ENCODE peak calls at places on chromosomes 16 and 17, in eight cellular contexts. F, M, H, X, W, I, N and U are unnamed samples.

GRCh38 chr17:81859906-81860755 is at the start of gene P4HB:
- DNase-seq in F (no peak), M (no peak), H (no peak), X (no peak), W (no peak), I (no peak), N (no peak), U (no peak)

GRCh38 chr17:9217151-9218067 is 196.1 kb downstream of the NTN1 start:
- DNase-seq in F (no peak), M (no peak), H (peak; percentile 21), X (peak; percentile 18), W (no peak), I (no peak), N (peak; percentile 44), U (no peak)

GRCh38 chr17:45976755-45977505 is 22.1 kb upstream of the STH start:
- DNase-seq in F (no peak), M (peak; percentile 86), H (no peak), X (no peak), W (no peak), I (peak; percentile 15), N (no peak), U (no peak)

GRCh38 chr16:51327001-51327400 is 175.9 kb upstream of the SALL1 start:
- DNase-seq in F (no peak), M (no peak), H (peak; percentile 8), X (no peak), W (no peak), I (no peak), N (no peak), U (no peak)

GRCh38 chr16:46929378-46930332 is 43.8 kb downstream of the DNAJA2 start:
- DNase-seq in F (peak; percentile 62), M (peak; percentile 90), H (peak; percentile 11), X (peak; percentile 60), W (peak; percentile 70), I (peak; percentile 66), N (peak; percentile 69), U (peak; percentile 67)

GRCh38 chr17:75854111-75854748 is 905 bp downstream of the WBP2 start:
- DNase-seq in F (peak; percentile 54), M (peak; percentile 12), H (no peak), X (peak; percentile 50), W (peak; percentile 32), I (no peak), N (no peak), U (no peak)

GRCh38 chr17:75181608-75182318 is 996 bp downstream of the SUMO2 start:
- DNase-seq in F (no peak), M (peak; percentile 59), H (no peak), X (no peak), W (peak; percentile 50), I (peak; percentile 15), N (peak; percentile 17), U (peak; percentile 37)

GRCh38 chr16:57530531-57531252 is 5.7 kb downstream of the CCDC102A start:
- DNase-seq in F (no peak), M (no peak), H (no peak), X (no peak), W (no peak), I (no peak), N (no peak), U (no peak)

GRCh38 chr17:76901542-76902197 is 33.5 kb downstream of the MGAT5B start:
- DNase-seq in F (no peak), M (no peak), H (no peak), X (no peak), W (no peak), I (no peak), N (peak; percentile 53), U (peak; percentile 19)

DNA sequence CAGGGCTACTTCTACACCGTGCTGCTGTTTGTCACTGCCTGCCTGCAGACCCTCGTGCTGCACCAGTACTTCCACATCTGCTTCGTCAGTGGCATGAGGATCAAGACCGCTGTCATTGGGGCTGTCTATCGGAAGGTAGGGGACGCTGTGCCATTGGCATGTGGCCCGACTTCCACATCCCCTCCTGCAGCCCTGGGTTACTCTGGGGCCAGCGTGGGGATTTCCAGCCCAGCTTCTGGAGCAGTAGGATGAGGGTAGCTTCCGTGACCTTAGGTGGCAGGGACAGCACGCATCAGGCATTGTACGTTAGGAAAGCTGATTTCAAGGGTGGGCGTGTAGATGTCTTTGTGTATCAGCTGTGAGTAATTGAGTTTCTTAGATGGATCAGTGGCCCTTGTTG is 96.5 kb downstream of the ABCC1 start:
- DNase-seq in F (no peak), M (no peak), H (no peak), X (no peak), W (peak; percentile 68), I (peak; percentile 45), N (no peak), U (no peak)
- TF ChIP-seq CTCF in F (no peak), M (no peak), H (peak; percentile 29), X (no peak), W (peak; percentile 54), I (no peak), N (no peak), U (peak; percentile 51)

GRCh38 chr17:49259663-49260010 is 29.1 kb upstream of the PHOSPHO1 start:
- DNase-seq in F (no peak), M (no peak), H (no peak), X (no peak), W (no peak), I (no peak), N (no peak), U (no peak)
- H3K27ac ChIP-seq in F (peak overlapping the region; percentile 81), M (no peak overlapping the region), H (no peak overlapping the region), X (no peak overlapping the region), W (no peak overlapping the region), I (no peak overlapping the region), N (peak overlapping the region; percentile 51), U (peak overlapping the region; percentile 68)

GRCh38 chr17:29613856-29614255 is 8.9 kb downstream of the CORO6 start:
- DNase-seq in F (no peak), M (no peak), H (no peak), X (no peak), W (no peak), I (no peak), N (no peak), U (no peak)
- H3K4me3 ChIP-seq in F (peak overlapping the region; percentile 23), M (no peak overlapping the region), H (no peak overlapping the region), X (peak overlapping the region; percentile 75), W (no peak overlapping the region), I (no peak overlapping the region), N (no peak overlapping the region), U (no peak overlapping the region)

DNA sequence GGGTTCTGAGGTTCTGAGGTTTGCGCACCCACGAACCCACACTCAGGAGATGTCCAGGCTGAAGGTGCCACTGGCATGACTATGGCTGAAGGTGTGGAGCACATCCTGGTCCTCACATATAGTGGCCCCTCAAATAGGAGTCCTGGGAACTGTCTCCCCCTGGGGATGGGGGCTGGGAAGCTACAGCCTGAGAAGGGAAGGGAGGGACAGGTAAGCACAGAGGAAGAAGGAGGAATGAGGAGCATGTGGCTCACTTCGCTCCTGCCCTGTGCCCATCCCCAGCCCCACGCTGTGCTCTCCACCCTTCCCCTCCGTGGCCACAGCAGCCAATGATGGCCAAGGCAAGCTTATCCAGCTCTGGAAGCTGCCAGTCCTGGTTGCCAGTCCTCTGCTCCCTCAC is 123.9 kb upstream of the LHX1 start:
- DNase-seq in F (no peak), M (no peak), H (no peak), X (no peak), W (no peak), I (no peak), N (no peak), U (no peak)
- TF ChIP-seq CTCF in F (no peak), M (no peak), H (no peak), X (no peak), W (no peak), I (no peak), N (no peak), U (no peak)

GRCh38 chr17:65529040-65529633 is 32.3 kb downstream of the AXIN2 start:
- DNase-seq in F (no peak), M (no peak), H (no peak), X (no peak), W (no peak), I (no peak), N (no peak), U (no peak)
- H3K27ac ChIP-seq in F (no peak overlapping the region), M (no peak overlapping the region), H (no peak overlapping the region), X (no peak overlapping the region), W (no peak overlapping the region), I (peak overlapping the region; percentile 88), N (no peak overlapping the region), U (no peak overlapping the region)

GRCh38 chr16:86806181-86806837 is 228.0 kb downstream of the FOXL1 start:
- DNase-seq in F (no peak), M (no peak), H (no peak), X (no peak), W (no peak), I (no peak), N (no peak), U (no peak)
- H3K4me3 ChIP-seq in F (no peak overlapping the region), M (no peak overlapping the region), H (no peak overlapping the region), X (no peak overlapping the region), W (peak overlapping the region; percentile 16), I (no peak overlapping the region), N (no peak overlapping the region), U (no peak overlapping the region)